ENCODE peak calls at places on chromosome 17, in eight cellular contexts. A is A549; B is CD8-positive, alpha-beta T cell; L is choroid plexus epithelial cell; O is glutamatergic neuron; E is IMR-90; R is PC-9; K is fibroblast of pulmonary artery. C is an unnamed sample.

GRCh38 chr17:28900986-28901726 is 1.7 kb downstream of the DHRS13 start:
- DNase-seq in A (no peak), B (no peak), L (no peak), O (no peak), E (no peak), R (no peak), K (no peak), C (no peak)

GRCh38 chr17:73542323-73542722 is 101.9 kb downstream of the SDK2 start:
- DNase-seq in A (no peak), B (no peak), L (no peak), O (no peak), E (no peak), R (no peak), K (no peak), C (no peak)

GRCh38 chr17:16286947-16287562 is 66.2 kb downstream of the CENPV start:
- DNase-seq in A (no peak), B (no peak), L (peak; percentile 43), O (peak; percentile 39), E (no peak), R (no peak), K (peak; percentile 49), C (no peak)

GRCh38 chr17:70096861-70097260 is 21.8 kb downstream of the KCNJ16 start:
- DNase-seq in A (no peak), B (no peak), L (no peak), O (no peak), E (no peak), R (no peak), K (peak; percentile 6), C (no peak)

GRCh38 chr17:20267459-20267842 is 199.9 kb downstream of the LGALS9B start:
- DNase-seq in A (no peak), B (peak; percentile 43), L (peak; percentile 16), O (no peak), E (no peak), R (no peak), K (peak; percentile 4), C (no peak)

GRCh38 chr17:77654861-77655260 is 303.6 kb upstream of the TNRC6C start:
- DNase-seq in A (no peak), B (no peak), L (no peak), O (no peak), E (no peak), R (no peak), K (no peak), C (no peak)

GRCh38 chr17:48483471-48484131 is 47.2 kb downstream of the HOXB1 start:
- DNase-seq in A (no peak), B (no peak), L (peak; percentile 97), O (no peak), E (peak; percentile 100), R (peak; percentile 93), K (peak; percentile 94), C (peak; percentile 84)

GRCh38 chr17:45784583-45785372 is 658 bp downstream of the CRHR1 start:
- DNase-seq in A (peak; percentile 54), B (peak; percentile 35), L (no peak), O (peak; percentile 87), E (no peak), R (no peak), K (no peak), C (no peak)

GRCh38 chr17:9409026-9409425 is 166.6 kb downstream of the STX8 start:
- DNase-seq in A (no peak), B (no peak), L (no peak), O (no peak), E (no peak), R (peak; percentile 44), K (no peak), C (no peak)

GRCh38 chr17:319266-319665 is 33.3 kb downstream of the RPH3AL start:
- DNase-seq in A (no peak), B (no peak), L (no peak), O (no peak), E (no peak), R (no peak), K (no peak), C (no peak)

GRCh38 chr17:69314246-69315030 is 12.5 kb downstream of the ABCA5 start:
- DNase-seq in A (no peak), B (no peak), L (peak; percentile 23), O (no peak), E (no peak), R (no peak), K (no peak), C (no peak)

GRCh38 chr17:12995106-12995895 is 22.5 kb downstream of the ELAC2 start:
- DNase-seq in A (no peak), B (no peak), L (no peak), O (no peak), E (no peak), R (no peak), K (no peak), C (no peak)

GRCh38 chr17:62064029-62064790 is 868 bp downstream of the MED13 start:
- DNase-seq in A (peak; percentile 28), B (no peak), L (peak; percentile 51), O (no peak), E (peak; percentile 18), R (peak; percentile 64), K (peak; percentile 27), C (no peak)

GRCh38 chr17:78023042-78023441 is 64.5 kb downstream of the TNRC6C start:
- DNase-seq in A (no peak), B (no peak), L (no peak), O (no peak), E (no peak), R (no peak), K (no peak), C (no peak)

GRCh38 chr17:8659758-8660410 is 29.4 kb upstream of the MYH10 start:
- DNase-seq in A (no peak), B (no peak), L (no peak), O (no peak), E (no peak), R (no peak), K (no peak), C (no peak)

GRCh38 chr17:58706351-58707140 is 14.1 kb downstream of the RAD51C start:
- DNase-seq in A (no peak), B (no peak), L (no peak), O (no peak), E (no peak), R (no peak), K (no peak), C (no peak)

GRCh38 chr17:37488607-37489196 is 989 bp upstream of the DUSP14 start:
- DNase-seq in A (peak; percentile 93), B (peak; percentile 63), L (peak; percentile 93), O (peak; percentile 27), E (peak; percentile 97), R (peak; percentile 98), K (peak; percentile 90), C (peak; percentile 81)

GRCh38 chr17:37490638-37491614 is 1.2 kb downstream of the DUSP14 start:
- DNase-seq in A (peak; percentile 90), B (no peak), L (peak; percentile 91), O (no peak), E (peak; percentile 93), R (peak; percentile 87), K (peak; percentile 88), C (no peak)

GRCh38 chr17:37488009-37488604 is 1.6 kb upstream of the DUSP14 start:
- DNase-seq in A (peak; percentile 97), B (no peak), L (peak; percentile 98), O (no peak), E (peak; percentile 99), R (peak; percentile 94), K (peak; percentile 96), C (peak; percentile 94)

GRCh38 chr17:37489197-37490001 is at the start of gene DUSP14:
- DNase-seq in A (peak; percentile 90), B (peak; percentile 83), L (peak; percentile 81), O (peak; percentile 84), E (peak; percentile 77), R (peak; percentile 50), K (peak; percentile 73), C (no peak)

DNA sequence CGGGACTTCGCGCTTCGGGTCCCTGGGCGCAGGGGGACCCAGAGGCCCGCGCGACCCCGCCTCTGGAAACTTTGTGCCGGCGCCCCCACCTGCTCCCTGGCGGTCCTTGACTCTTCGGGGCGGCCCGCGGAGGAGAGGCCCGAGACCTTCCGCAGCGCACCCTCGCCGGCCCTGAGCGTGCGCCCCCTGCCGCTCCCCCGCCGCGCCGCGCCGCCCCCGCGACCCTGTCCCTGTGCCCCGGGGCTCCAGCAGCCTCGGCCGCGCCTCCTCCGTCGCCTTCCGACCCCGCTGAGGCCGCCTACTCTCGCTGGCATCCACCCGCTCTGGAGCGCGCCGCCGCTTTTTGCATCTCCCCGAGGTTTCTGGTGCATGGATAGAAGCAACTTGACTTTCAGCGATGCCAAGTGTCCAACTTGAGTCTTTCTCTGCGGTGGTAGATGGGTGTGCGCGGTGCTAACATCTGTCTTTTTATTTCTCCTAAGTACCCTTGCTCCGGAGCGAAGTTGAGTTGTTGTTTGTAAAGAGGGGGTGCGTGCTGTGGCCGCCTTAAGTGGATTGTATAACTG is 414 bp downstream of the DUSP14 start:
- DNase-seq in A (peak; percentile 46), B (peak; percentile 73), L (peak; percentile 63), O (peak; percentile 91), E (peak; percentile 45), R (no peak), K (peak; percentile 57), C (no peak)
- TF ChIP-seq CTCF in A (peak; percentile 33), B (no peak), L (no peak), O (peak; percentile 65), E (peak; percentile 37), R (no peak), K (no peak), C (no peak)

GRCh38 chr17:43349142-43349541 is 49.7 kb upstream of the ARL4D start:
- DNase-seq in A (no peak), B (no peak), L (no peak), O (no peak), E (no peak), R (no peak), K (no peak), C (no peak)
- TF ChIP-seq CTCF in A (peak; percentile 5), B (no peak), L (peak; percentile 11), O (no peak), E (no peak), R (peak; percentile 21), K (no peak), C (no peak)

DNA sequence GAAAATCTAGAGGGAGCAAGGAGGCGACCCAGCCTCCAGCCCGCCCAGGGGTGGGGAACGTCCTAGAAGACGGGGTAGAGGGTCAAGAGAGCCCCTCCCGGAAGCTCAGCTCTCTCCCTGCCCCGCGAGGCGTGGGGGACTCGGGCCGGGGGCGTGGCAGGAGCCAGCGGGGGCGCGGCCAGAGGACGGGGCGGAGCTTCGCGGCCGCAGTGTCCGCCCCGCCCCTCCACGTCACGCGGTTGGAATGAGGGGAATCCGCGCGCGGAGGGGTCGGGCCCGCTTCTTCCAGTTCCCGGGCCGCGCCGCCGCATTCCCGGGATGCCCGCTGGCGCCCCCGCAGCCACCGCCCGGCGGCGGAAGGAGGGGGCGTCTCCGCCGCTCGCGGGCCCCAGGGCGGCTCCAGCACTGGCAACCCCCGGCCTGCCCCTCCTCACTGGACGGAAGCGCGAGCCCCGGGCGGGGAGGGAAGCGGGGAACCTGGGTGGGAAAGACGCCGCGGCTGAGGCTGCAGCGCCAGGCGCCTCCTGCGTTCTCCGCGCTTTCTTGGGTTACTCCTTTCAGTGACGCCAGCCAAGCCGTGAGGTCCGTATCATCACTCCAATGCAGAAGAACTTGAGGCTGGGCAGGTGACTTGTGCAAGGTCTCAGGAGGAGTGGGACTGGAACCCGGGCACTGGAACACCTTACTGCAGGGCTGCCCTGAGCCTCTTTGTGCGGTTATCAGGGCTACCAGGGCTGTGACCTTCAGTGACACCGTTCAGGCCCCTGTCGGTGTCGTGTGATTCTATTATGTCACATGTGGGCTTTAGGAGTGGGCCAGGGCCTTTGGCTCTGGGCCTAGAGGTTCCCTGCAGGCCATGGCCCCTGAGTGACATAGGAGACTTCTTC is 4.3 kb downstream of the MYO1C start:
- DNase-seq in A (peak; percentile 74), B (peak; percentile 79), L (peak; percentile 87), O (peak; percentile 80), E (peak; percentile 84), R (peak; percentile 60), K (peak; percentile 87), C (peak; percentile 73)
- TF ChIP-seq CTCF in A (peak; percentile 16), B (no peak), L (no peak), O (no peak), E (no peak), R (no peak), K (no peak), C (no peak)

GRCh38 chr17:80751460-80752368 is 207.1 kb downstream of the RPTOR start:
- DNase-seq in A (no peak), B (no peak), L (peak; percentile 77), O (no peak), E (peak; percentile 58), R (no peak), K (no peak), C (no peak)
- TF ChIP-seq CTCF in A (no peak), B (no peak), L (peak; percentile 12), O (no peak), E (no peak), R (no peak), K (no peak), C (no peak)